ENCODE peak calls at places on chromosomes 12 and 14, in six cellular contexts. G is heart right ventricle, N is Peyer's patch, X is fibroblast of lung, Y is bronchial epithelial cell, S is mammary epithelial cell. Q is an unnamed sample.

GRCh38 chr14:75470238-75470797 is 42.5 kb downstream of the JDP2 start:
- DNase-seq in G (no peak), N (peak), X (no peak), Y (no peak), S (no peak), Q (no peak)

GRCh38 chr14:91108941-91109611 is 4.8 kb upstream of the DGLUCY start:
- DNase-seq in G (no peak), N (peak), X (no peak), Y (no peak), S (peak), Q (no peak)

GRCh38 chr14:102943454-102943853 is 21.0 kb downstream of the AMN start:
- DNase-seq in G (no peak), N (no peak), X (no peak), Y (no peak), S (no peak), Q (no peak)

GRCh38 chr14:32939254-32940065 is 781 bp downstream of the NPAS3 start:
- DNase-seq in G (peak), N (peak), X (peak), Y (no peak), S (peak), Q (no peak)

GRCh38 chr12:43210437-43211197 is 341.4 kb downstream of the ADAMTS20 start:
- DNase-seq in G (peak), N (no peak), X (peak), Y (peak), S (peak), Q (no peak)

GRCh38 chr12:51951843-51952722 is 584 bp downstream of the ACVR1B start:
- DNase-seq in G (peak), N (no peak), X (no peak), Y (no peak), S (no peak), Q (no peak)

GRCh38 chr12:108782971-108783370 is 51.7 kb upstream of the CORO1C start:
- DNase-seq in G (no peak), N (no peak), X (no peak), Y (no peak), S (no peak), Q (no peak)

GRCh38 chr14:71473843-71474242 is 458.4 kb upstream of the RGS6 start:
- DNase-seq in G (no peak), N (no peak), X (no peak), Y (peak), S (peak), Q (no peak)

GRCh38 chr14:77717608-77718305 is 9.9 kb downstream of the SLIRP start:
- DNase-seq in G (no peak), N (no peak), X (no peak), Y (no peak), S (no peak), Q (no peak)

GRCh38 chr12:50251619-50252300 is 31.6 kb downstream of the LIMA1 start:
- DNase-seq in G (no peak), N (no peak), X (peak), Y (peak), S (peak), Q (no peak)

GRCh38 chr12:98123186-98123585 is 392.2 kb upstream of the TMPO start:
- DNase-seq in G (no peak), N (no peak), X (no peak), Y (no peak), S (no peak), Q (no peak)

GRCh38 chr12:98470469-98471082 is 44.8 kb upstream of the TMPO start:
- DNase-seq in G (no peak), N (no peak), X (no peak), Y (peak), S (peak), Q (no peak)

GRCh38 chr12:124940393-124941169 is 26.1 kb upstream of the UBC start:
- DNase-seq in G (peak), N (peak), X (peak), Y (peak), S (peak), Q (no peak)

GRCh38 chr12:5665615-5666014 is 233.7 kb downstream of the NTF3 start:
- DNase-seq in G (no peak), N (no peak), X (peak), Y (no peak), S (no peak), Q (peak)

GRCh38 chr14:77543637-77544334 is 45.2 kb upstream of the ISM2 start:
- DNase-seq in G (no peak), N (no peak), X (no peak), Y (no peak), S (no peak), Q (no peak)

GRCh38 chr12:28611115-28611435 is 420.8 kb downstream of the CCDC91 start:
- DNase-seq in G (no peak), N (no peak), X (peak), Y (peak), S (peak), Q (peak)

GRCh38 chr12:65277994-65278575 is 398 bp upstream of the MSRB3 start:
- DNase-seq in G (no peak), N (no peak), X (no peak), Y (no peak), S (no peak), Q (no peak)

GRCh38 chr12:115813256-115813655 is 464.2 kb downstream of the MED13L start:
- DNase-seq in G (no peak), N (peak), X (no peak), Y (no peak), S (no peak), Q (no peak)

GRCh38 chr12:24109381-24110039 is 160.0 kb upstream of the SOX5 start:
- DNase-seq in G (no peak), N (no peak), X (peak), Y (peak), S (peak), Q (no peak)

GRCh38 chr14:73461478-73462077 is 3.2 kb upstream of the NUMB start:
- DNase-seq in G (no peak), N (no peak), X (no peak), Y (no peak), S (no peak), Q (no peak)
- H3K4me3 ChIP-seq in G (peak), N (no peak), X (peak), Y (no peak), S (no peak), Q (no peak)

GRCh38 chr14:73896521-73896920 is 9.9 kb downstream of the ZNF410 start:
- DNase-seq in G (no peak), N (no peak), X (no peak), Y (peak), S (no peak), Q (no peak)

DNA sequence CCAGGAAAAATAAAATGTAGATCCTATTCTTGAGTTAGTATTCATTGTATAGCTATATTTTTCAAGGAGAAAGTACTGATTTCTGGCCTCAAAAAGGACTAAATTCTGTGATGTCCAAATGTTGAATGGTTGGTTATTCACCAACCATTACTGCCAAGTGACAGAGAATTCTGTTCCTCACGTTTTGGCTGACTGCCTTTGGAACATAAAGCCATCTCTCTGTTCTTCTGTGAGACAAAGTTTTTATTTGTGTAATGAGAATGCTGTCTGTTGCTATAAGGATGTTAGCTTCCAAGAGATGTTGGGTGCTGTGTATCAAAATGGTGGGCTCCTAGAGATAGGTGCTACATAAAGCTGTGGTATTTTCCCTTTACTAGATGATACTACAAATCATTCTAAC is 9.3 kb downstream of the ZNF410 start:
- DNase-seq in G (no peak), N (no peak), X (no peak), Y (no peak), S (no peak), Q (no peak)
- TF ChIP-seq CTCF in G (no peak), N (no peak), X (no peak), Y (no peak), S (no peak), Q (no peak)

DNA sequence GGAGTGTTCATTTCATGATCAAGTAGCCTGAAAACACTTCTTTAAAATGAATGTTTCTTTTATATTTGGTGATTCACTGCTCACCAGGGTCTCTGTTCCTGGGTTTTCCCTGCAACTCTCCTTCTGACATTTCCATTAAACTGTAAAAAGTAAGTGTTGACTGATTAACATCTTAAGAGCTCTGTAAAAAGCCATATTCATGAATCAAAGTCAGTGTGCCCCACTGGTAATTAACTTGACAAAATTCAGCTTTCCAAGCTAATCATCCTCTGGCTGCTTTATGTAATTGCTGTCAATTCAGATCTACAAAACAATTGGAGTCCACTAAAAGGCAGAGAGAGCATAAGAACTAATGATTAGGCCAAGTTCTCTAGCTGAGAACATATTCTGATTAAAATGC is 41.6 kb downstream of the CNTN1 start:
- DNase-seq in G (no peak), N (no peak), X (no peak), Y (no peak), S (no peak), Q (no peak)
- H3K4me3 ChIP-seq in G (no peak), N (no peak), X (no peak), Y (no peak), S (no peak), Q (no peak)

GRCh38 chr14:36604757-36605505 is 22.5 kb upstream of the NKX2-8 start:
- DNase-seq in G (peak), N (peak), X (peak), Y (peak), S (peak), Q (peak)

GRCh38 chr14:36600431-36600830 is 18.0 kb upstream of the NKX2-8 start:
- DNase-seq in G (no peak), N (no peak), X (no peak), Y (no peak), S (no peak), Q (no peak)

DNA sequence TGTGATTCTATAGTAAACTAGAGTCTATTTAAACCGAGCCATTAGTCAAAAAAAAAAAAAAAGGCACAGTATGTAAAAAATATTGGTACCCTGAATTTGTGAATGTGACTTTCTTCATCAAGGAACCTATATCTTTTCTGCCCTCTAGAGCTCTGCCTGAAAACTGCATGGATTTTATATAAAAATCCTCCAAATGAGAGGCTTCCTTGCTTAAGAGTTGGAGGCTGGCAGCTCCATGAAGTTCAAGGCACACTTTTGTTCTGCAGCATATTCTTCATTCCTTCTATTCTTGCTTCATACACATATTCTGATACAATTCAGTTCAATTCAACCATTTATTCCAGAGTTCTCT is 23.1 kb upstream of the NKX2-8 start:
- DNase-seq in G (no peak), N (no peak), X (no peak), Y (peak), S (peak), Q (no peak)
- TF ChIP-seq CTCF in G (no peak), N (no peak), X (no peak), Y (peak), S (peak), Q (no peak)

GRCh38 chr12:113664224-113664681 is 192.6 kb upstream of the LHX5 start:
- DNase-seq in G (no peak), N (no peak), X (no peak), Y (no peak), S (no peak), Q (no peak)

GRCh38 chr12:113667667-113668356 is 196.1 kb upstream of the LHX5 start:
- DNase-seq in G (no peak), N (no peak), X (no peak), Y (no peak), S (no peak), Q (no peak)

GRCh38 chr12:113666223-113666622 is 194.6 kb upstream of the LHX5 start:
- DNase-seq in G (no peak), N (no peak), X (no peak), Y (no peak), S (no peak), Q (no peak)

GRCh38 chr12:113665457-113665856 is 193.8 kb upstream of the LHX5 start:
- DNase-seq in G (no peak), N (no peak), X (no peak), Y (no peak), S (no peak), Q (no peak)

DNA sequence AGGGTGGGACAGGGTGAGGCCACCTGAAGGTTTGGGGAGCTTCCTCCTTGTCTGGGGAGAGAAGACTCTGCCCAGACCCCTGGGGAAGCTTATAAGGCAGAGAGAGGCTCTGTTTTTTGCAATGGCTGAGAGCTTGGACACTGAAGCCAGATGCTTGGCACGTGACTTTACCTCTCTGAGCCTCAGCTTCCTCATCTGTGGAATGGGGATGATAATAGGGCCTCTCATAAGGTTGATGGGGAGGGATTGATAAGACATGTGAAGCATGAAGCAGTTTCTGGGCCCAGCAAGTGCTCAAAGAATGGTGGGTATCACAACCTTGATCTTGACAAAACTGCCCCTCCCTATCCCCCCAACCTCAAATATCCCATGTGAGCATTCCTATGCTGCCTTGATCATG is 195.4 kb upstream of the LHX5 start:
- DNase-seq in G (no peak), N (no peak), X (no peak), Y (no peak), S (no peak), Q (no peak)
- H3K4me3 ChIP-seq in G (no peak), N (no peak), X (no peak), Y (no peak), S (no peak), Q (no peak)

DNA sequence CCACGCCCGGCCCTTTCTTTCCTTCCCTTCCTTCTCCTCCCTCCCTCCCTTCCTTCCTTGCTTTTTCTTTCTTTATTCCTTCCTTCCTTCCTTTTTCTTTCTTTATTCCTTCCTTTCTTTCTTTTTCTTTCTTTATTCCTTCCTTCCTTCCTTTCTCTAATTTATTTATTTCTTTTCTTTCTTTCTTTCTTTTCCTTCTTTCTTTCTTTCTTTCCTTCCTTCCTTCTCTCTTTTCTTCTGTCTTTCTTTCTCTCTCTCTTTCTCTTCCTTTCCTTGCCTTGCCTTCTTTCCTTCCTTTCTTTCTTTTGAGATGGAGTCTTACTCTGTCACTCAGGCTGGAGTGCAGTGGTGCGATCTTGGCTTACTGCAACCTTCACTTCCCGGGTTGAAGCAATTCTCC is 15.9 kb downstream of the CCDC177 start:
- DNase-seq in G (no peak), N (no peak), X (no peak), Y (no peak), S (no peak), Q (no peak)
- TF ChIP-seq CTCF in G (no peak), N (no peak), X (no peak), Y (no peak), S (no peak), Q (no peak)

DNA sequence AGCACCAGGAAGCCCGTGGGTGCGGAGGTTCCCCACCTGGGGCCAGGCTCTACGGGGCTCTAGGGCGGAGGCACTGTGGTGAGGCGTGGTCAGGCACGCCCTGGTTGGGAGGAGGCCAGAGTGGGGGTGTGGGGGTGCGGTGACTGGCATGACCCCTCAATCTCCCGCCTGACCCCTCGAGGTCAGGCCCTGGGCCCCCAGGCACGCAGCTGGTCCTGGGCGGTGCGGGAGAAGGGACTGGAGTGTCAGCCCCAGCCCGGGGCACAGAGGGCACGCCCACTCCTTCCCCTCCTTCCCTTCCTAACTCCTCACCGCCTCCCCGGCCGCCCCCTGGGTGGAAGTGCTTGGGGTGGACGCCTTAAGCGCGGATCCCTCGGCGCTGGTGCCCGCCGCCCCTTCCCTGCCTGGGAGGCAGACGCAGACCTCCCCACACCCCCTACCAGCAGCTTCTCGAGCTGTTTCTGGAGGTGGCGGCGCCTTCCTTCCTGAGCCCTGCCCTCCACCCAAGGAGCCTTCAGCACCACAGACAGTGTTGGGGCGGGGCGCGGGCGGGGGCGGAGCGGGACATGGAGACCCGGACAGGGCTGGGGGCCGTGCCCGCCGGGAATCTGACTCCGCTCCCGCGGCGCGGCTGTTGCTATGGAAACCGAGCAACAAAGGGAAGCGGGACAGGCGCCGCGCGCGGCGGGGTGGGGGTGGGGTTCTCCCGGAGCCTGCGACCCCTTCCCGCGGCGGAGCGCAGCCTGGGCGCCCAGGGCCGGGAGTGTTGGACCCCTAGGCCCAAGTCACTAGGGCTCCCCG is 744 bp upstream of the CRIP2 start:
- DNase-seq in G (peak), N (peak), X (peak), Y (peak), S (peak), Q (no peak)
- H3K4me3 ChIP-seq in G (peak), N (peak), X (peak), Y (peak), S (peak), Q (peak)

Q was measured in AG04449.